ENCODE peak calls at places on chromosomes 12 and 14, in six cellular contexts. E is endothelial cell of umbilical vein; V is SIG-M5; K is CD8-positive, alpha-beta memory T cell; C is H9; Y is WERI-Rb-1. T is an unnamed sample.

GRCh38 chr14:60302663-60303062 is 53.6 kb downstream of the PPM1A start:
- DNase-seq in E (no peak), V (no peak), K (no peak), C (no peak), Y (no peak), T (no peak)

GRCh38 chr12:103841690-103842584 is 903 bp upstream of the NT5DC3 start:
- DNase-seq in E (peak), V (no peak), K (peak), C (peak), Y (no peak), T (peak)

GRCh38 chr14:43579743-43580142 is 927.3 kb downstream of the FSCB start:
- DNase-seq in E (no peak), V (no peak), K (no peak), C (no peak), Y (no peak), T (no peak)

GRCh38 chr12:116241157-116241772 is 36.2 kb downstream of the MED13L start:
- DNase-seq in E (peak), V (no peak), K (no peak), C (no peak), Y (no peak), T (no peak)

GRCh38 chr14:80946797-80947196 is 5.3 kb upstream of the CEP128 start:
- DNase-seq in E (no peak), V (no peak), K (no peak), C (no peak), Y (no peak), T (no peak)

GRCh38 chr14:97412933-97413574 is 615.9 kb downstream of the VRK1 start:
- DNase-seq in E (no peak), V (no peak), K (no peak), C (no peak), Y (no peak), T (no peak)

GRCh38 chr12:131695968-131696367 is 14.9 kb upstream of the SFSWAP start:
- DNase-seq in E (no peak), V (no peak), K (no peak), C (no peak), Y (no peak), T (no peak)

GRCh38 chr12:29620030-29620429 is 122.5 kb upstream of the OVCH1 start:
- DNase-seq in E (no peak), V (no peak), K (no peak), C (no peak), Y (no peak), T (no peak)

GRCh38 chr14:102875652-102876051 is 46.8 kb upstream of the AMN start:
- DNase-seq in E (peak), V (no peak), K (no peak), C (no peak), Y (no peak), T (no peak)

GRCh38 chr14:89027097-89027740 is 202.8 kb downstream of the TTC8 start:
- DNase-seq in E (peak), V (no peak), K (peak), C (peak), Y (peak), T (no peak)

GRCh38 chr14:21940887-21941855 is 267.6 kb upstream of the OR4E1 start:
- DNase-seq in E (peak), V (no peak), K (no peak), C (peak), Y (peak), T (peak)

GRCh38 chr12:110754101-110754793 is 11.6 kb upstream of the PPP1CC start:
- DNase-seq in E (no peak), V (no peak), K (no peak), C (no peak), Y (no peak), T (no peak)